ENCODE peak calls at places on chromosomes 4 and X, in ten cellular contexts. C is hepatocyte; M is testis; F is CD4-positive, alpha-beta memory T cell; Y is cardiac muscle cell; R is fibroblast of lung; L is OCI-LY7; V is CD4-positive, CD25-positive, alpha-beta regulatory T cell; Z is HepG2; N is transverse colon. G is an unnamed sample.
A peak's percentile ranks its signal among the peaks of the same experiment; 100 is the strongest.

GRCh38 chr4:140137654-140138053 is 16.3 kb downstream of the MAML3 start:
- DNase-seq in C (peak; percentile 19), M (no peak), F (no peak), Y (peak; percentile 52), R (peak; percentile 47), L (no peak), V (no peak), Z (no peak), N (no peak), G (no peak)

GRCh38 chr4:59161249-59161648 is 2038.9 kb upstream of the ADGRL3 start:
- DNase-seq in C (no peak), M (no peak), F (no peak), Y (no peak), R (no peak), L (no peak), V (no peak), Z (no peak), N (no peak), G (no peak)

GRCh38 chr4:105122334-105122733 is 24.3 kb upstream of the TET2 start:
- DNase-seq in C (peak; percentile 37), M (no peak), F (no peak), Y (peak; percentile 54), R (peak; percentile 12), L (no peak), V (no peak), Z (no peak), N (no peak), G (no peak)

GRCh38 chr4:154741877-154742851 is 1.6 kb upstream of the LRAT start:
- DNase-seq in C (peak; percentile 32), M (peak; percentile 16), F (no peak), Y (peak; percentile 10), R (peak; percentile 34), L (no peak), V (peak; percentile 1), Z (no peak), N (no peak), G (no peak)

GRCh38 chrX:54920610-54921426 is at the start of gene TRO:
- DNase-seq in C (peak; percentile 56), M (peak; percentile 18), F (no peak), Y (peak; percentile 16), R (peak; percentile 13), L (no peak), V (peak; percentile 4), Z (no peak), N (no peak), G (no peak)

GRCh38 chr4:169611991-169612868 is at the start of gene NEK1:
- DNase-seq in C (peak; percentile 94), M (peak; percentile 91), F (peak; percentile 88), Y (peak; percentile 94), R (peak; percentile 87), L (peak; percentile 93), V (peak; percentile 93), Z (peak; percentile 72), N (peak; percentile 90), G (peak; percentile 81)

GRCh38 chr4:128590773-128591172 is 218.7 kb upstream of the JADE1 start:
- DNase-seq in C (no peak), M (no peak), F (no peak), Y (peak; percentile 27), R (no peak), L (no peak), V (no peak), Z (no peak), N (no peak), G (no peak)

GRCh38 chr4:168274871-168275270 is 43.7 kb downstream of the DDX60 start:
- DNase-seq in C (no peak), M (no peak), F (no peak), Y (no peak), R (no peak), L (no peak), V (no peak), Z (no peak), N (no peak), G (no peak)

GRCh38 chr4:7691061-7691460 is 248.6 kb downstream of the AFAP1 start:
- DNase-seq in C (no peak), M (no peak), F (no peak), Y (no peak), R (no peak), L (no peak), V (no peak), Z (no peak), N (no peak), G (no peak)

GRCh38 chr4:103429283-103429682 is 231.1 kb upstream of the CENPE start:
- DNase-seq in C (no peak), M (peak; percentile 32), F (no peak), Y (no peak), R (no peak), L (no peak), V (peak; percentile 3), Z (peak; percentile 11), N (no peak), G (no peak)

GRCh38 chr4:53005149-53005546 is 143.0 kb downstream of the RASL11B start:
- DNase-seq in C (no peak), M (no peak), F (no peak), Y (no peak), R (no peak), L (no peak), V (no peak), Z (peak; percentile 18), N (no peak), G (no peak)

GRCh38 chr4:53009824-53010223 is 147.7 kb downstream of the RASL11B start:
- DNase-seq in C (no peak), M (no peak), F (no peak), Y (peak; percentile 39), R (no peak), L (peak; percentile 3), V (peak; percentile 10), Z (no peak), N (no peak), G (no peak)

GRCh38 chr4:53004497-53005148 is 142.5 kb downstream of the RASL11B start:
- DNase-seq in C (no peak), M (no peak), F (no peak), Y (no peak), R (no peak), L (no peak), V (no peak), Z (no peak), N (no peak), G (no peak)

GRCh38 chr4:53005808-53006207 is 143.7 kb downstream of the RASL11B start:
- DNase-seq in C (no peak), M (no peak), F (no peak), Y (no peak), R (no peak), L (no peak), V (no peak), Z (no peak), N (no peak), G (no peak)

DNA sequence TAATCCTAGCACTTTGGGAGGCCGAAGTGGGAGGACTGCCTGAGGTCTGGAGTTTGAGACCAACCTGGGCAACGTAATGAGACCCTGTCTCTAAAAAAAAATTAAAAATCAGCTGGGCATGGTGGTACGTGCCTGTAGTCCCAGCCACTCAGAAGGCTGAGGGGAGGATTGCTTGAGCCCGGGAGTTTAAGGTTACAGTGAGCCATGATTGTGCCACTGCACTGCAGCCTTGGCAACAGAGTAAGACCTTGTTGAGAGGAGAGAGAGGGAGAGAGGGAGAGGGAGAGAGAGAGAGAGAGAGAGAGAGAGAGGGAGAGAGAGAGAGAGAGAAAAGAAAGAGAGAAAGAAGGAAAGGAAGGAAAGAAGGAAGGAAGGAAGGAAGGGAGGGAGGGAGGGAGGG is 144.9 kb downstream of the RASL11B start:
- DNase-seq in C (no peak), M (no peak), F (no peak), Y (no peak), R (no peak), L (no peak), V (no peak), Z (no peak), N (no peak), G (no peak)
- H3K4me1 ChIP-seq in C (peaks cover 38% of the 10 kb centered on the region), M (peaks cover 55% of the 10 kb centered on the region), F (peaks cover 10% of the 10 kb centered on the region), Y (peaks cover 37% of the 10 kb centered on the region), R (no peaks in the 10 kb centered on the region), L (no peaks in the 10 kb centered on the region), V (no peaks in the 10 kb centered on the region), Z (peaks cover 30% of the 10 kb centered on the region), N (no peaks in the 10 kb centered on the region), G (no peaks in the 10 kb centered on the region)

GRCh38 chr4:10090467-10091250 is 25.9 kb downstream of the WDR1 start:
- DNase-seq in C (no peak), M (no peak), F (no peak), Y (no peak), R (no peak), L (no peak), V (no peak), Z (no peak), N (no peak), G (no peak)
- H3K4me1 ChIP-seq in C (peaks cover 31% of the 10 kb centered on the region), M (peaks cover 31% of the 10 kb centered on the region), F (peaks cover 54% of the 10 kb centered on the region), Y (peaks cover 42% of the 10 kb centered on the region), R (peaks cover 30% of the 10 kb centered on the region), L (no peaks in the 10 kb centered on the region), V (peaks cover 44% of the 10 kb centered on the region), Z (peaks cover 22% of the 10 kb centered on the region), N (peaks cover 33% of the 10 kb centered on the region), G (peaks cover 38% of the 10 kb centered on the region)

DNA sequence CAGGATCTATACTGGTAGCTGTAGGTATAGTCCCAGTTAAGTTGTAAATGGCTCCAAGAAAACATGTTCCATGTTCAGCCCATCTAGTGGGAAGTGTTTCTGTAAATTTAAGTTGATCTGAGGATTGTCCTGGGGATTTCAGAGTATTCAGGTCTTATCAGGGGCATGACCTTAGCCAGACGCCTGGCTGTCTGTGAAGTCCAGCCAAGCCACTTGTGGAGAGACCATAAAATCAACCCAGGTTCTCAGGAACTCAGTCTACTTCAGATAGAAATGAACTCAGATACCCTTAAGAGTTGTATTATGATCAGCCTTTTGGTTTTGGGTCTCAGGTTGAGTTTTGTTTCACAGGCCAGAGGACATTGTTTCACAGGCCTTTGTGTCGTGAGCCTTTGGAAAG is 95.9 kb downstream of the EGF start:
- DNase-seq in C (no peak), M (no peak), F (no peak), Y (no peak), R (no peak), L (no peak), V (no peak), Z (no peak), N (no peak), G (no peak)
- H3K4me1 ChIP-seq in C (peaks cover 7% of the 10 kb centered on the region), M (no peaks in the 10 kb centered on the region), F (no peaks in the 10 kb centered on the region), Y (peaks cover 39% of the 10 kb centered on the region), R (no peaks in the 10 kb centered on the region), L (no peaks in the 10 kb centered on the region), V (no peaks in the 10 kb centered on the region), Z (peaks cover 29% of the 10 kb centered on the region), N (no peaks in the 10 kb centered on the region), G (no peaks in the 10 kb centered on the region)

GRCh38 chr4:15912236-15912635 is 26.3 kb downstream of the FGFBP1 start:
- DNase-seq in C (no peak), M (no peak), F (no peak), Y (no peak), R (no peak), L (no peak), V (no peak), Z (no peak), N (no peak), G (no peak)

GRCh38 chr4:15907430-15907829 is 31.1 kb downstream of the FGFBP1 start:
- DNase-seq in C (no peak), M (no peak), F (no peak), Y (no peak), R (no peak), L (no peak), V (no peak), Z (no peak), N (no peak), G (no peak)

GRCh38 chr4:15913631-15913970 is 24.9 kb downstream of the FGFBP1 start:
- DNase-seq in C (peak; percentile 44), M (no peak), F (no peak), Y (peak; percentile 95), R (peak; percentile 70), L (no peak), V (no peak), Z (no peak), N (no peak), G (no peak)

GRCh38 chr4:15912961-15913630 is 25.4 kb downstream of the FGFBP1 start:
- DNase-seq in C (no peak), M (no peak), F (no peak), Y (peak; percentile 65), R (no peak), L (no peak), V (no peak), Z (no peak), N (no peak), G (no peak)

GRCh38 chr4:15910150-15910945 is 28.2 kb downstream of the FGFBP1 start:
- DNase-seq in C (no peak), M (no peak), F (no peak), Y (no peak), R (no peak), L (no peak), V (no peak), Z (no peak), N (no peak), G (no peak)
- H3K4me1 ChIP-seq in C (no peaks in the 10 kb centered on the region), M (no peaks in the 10 kb centered on the region), F (no peaks in the 10 kb centered on the region), Y (no peaks in the 10 kb centered on the region), R (peaks cover 5% of the 10 kb centered on the region), L (no peaks in the 10 kb centered on the region), V (no peaks in the 10 kb centered on the region), Z (no peaks in the 10 kb centered on the region), N (no peaks in the 10 kb centered on the region), G (no peaks in the 10 kb centered on the region)

G was measured in CD8-positive, alpha-beta memory T cell.